ENCODE peak calls at places on chromosome 6, in four cellular contexts. P is amniotic stem cell; J is activated naive CD4-positive, alpha-beta T cell; I is EL. C is an unnamed sample.

GRCh38 chr6:89284963-89285735 is 29.9 kb downstream of the GABRR2 start:
- DNase-seq in J (no peak), I (no peak), P (no peak), C (no peak)

GRCh38 chr6:121881974-121882667 is 446.7 kb downstream of the GJA1 start:
- DNase-seq in P (peak; percentile 30), I (peak; percentile 98), J (no peak), C (peak; percentile 50)

GRCh38 chr6:89410231-89411018 is 1.6 kb downstream of the RRAGD start:
- DNase-seq in P (no peak), J (no peak), I (no peak), C (no peak)

GRCh38 chr6:156593893-156594292 is 183.3 kb upstream of the ARID1B start:
- DNase-seq in J (no peak), I (no peak), P (no peak), C (no peak)

GRCh38 chr6:134372603-134373281 is 54.8 kb upstream of the SGK1 start:
- DNase-seq in J (no peak), P (peak; percentile 3), I (peak; percentile 32), C (no peak)

GRCh38 chr6:18507018-18507415 is 119.9 kb downstream of the RNF144B start:
- DNase-seq in P (no peak), I (no peak), J (no peak), C (no peak)

GRCh38 chr6:134590449-134590848 is 272.5 kb upstream of the SGK1 start:
- DNase-seq in I (peak; percentile 95), P (no peak), J (no peak), C (no peak)

GRCh38 chr6:2230659-2231277 is 14.6 kb downstream of the GMDS start:
- DNase-seq in I (no peak), P (no peak), J (no peak), C (no peak)

GRCh38 chr6:44235891-44236516 is 10.9 kb upstream of the HSP90AB1 start:
- DNase-seq in I (no peak), J (no peak), P (no peak), C (no peak)

GRCh38 chr6:156593127-156593526 is 184.1 kb upstream of the ARID1B start:
- DNase-seq in J (no peak), I (no peak), P (no peak), C (no peak)

GRCh38 chr6:56046576-56046975 is 171.2 kb upstream of the BMP5 start:
- DNase-seq in J (no peak), I (peak; percentile 6), P (no peak), C (no peak)

GRCh38 chr6:166750125-166750793 is 123.2 kb upstream of the RPS6KA2 start:
- DNase-seq in P (no peak), J (no peak), I (no peak), C (no peak)

GRCh38 chr6:50939931-50940330 is 121.3 kb downstream of the TFAP2B start:
- DNase-seq in J (no peak), P (no peak), I (no peak), C (no peak)

GRCh38 chr6:141562801-141563763 is 569.6 kb upstream of the GJE1 start:
- DNase-seq in P (peak; percentile 56), J (no peak), I (peak; percentile 90), C (peak; percentile 51)

GRCh38 chr6:6752129-6752528 is 163.6 kb downstream of the LY86 start:
- DNase-seq in I (no peak), P (peak; percentile 2), J (no peak), C (no peak)

GRCh38 chr6:15389759-15390723 is 144.2 kb downstream of the JARID2 start:
- DNase-seq in P (peak; percentile 2), J (no peak), I (peak; percentile 50), C (peak; percentile 71)

GRCh38 chr6:83592770-83593394 is 80.5 kb downstream of the PRSS35 start:
- DNase-seq in I (peak; percentile 33), J (no peak), P (no peak), C (peak; percentile 19)

GRCh38 chr6:155174576-155175174 is 89.1 kb upstream of the CLDN20 start:
- DNase-seq in J (no peak), I (peak; percentile 80), P (peak; percentile 72), C (peak; percentile 75)

GRCh38 chr6:166592818-166593217 is 6.3 kb upstream of the RAMACL start:
- DNase-seq in I (no peak), P (no peak), J (no peak), C (no peak)

GRCh38 chr6:26390504-26390903 is 7.6 kb downstream of the BTN2A2 start:
- DNase-seq in P (no peak), I (no peak), J (no peak), C (no peak)

C was measured in HTR-8/SVneo.